ENCODE peak calls at places on chromosomes 11 and 22, in four cellular contexts. One of them, this sample, is unnamed.
A peak's percentile ranks its signal among the peaks of the same experiment; 100 is the strongest.

GRCh38 chr22:37169947-37170688 is 17.9 kb downstream of the C1QTNF6 start:
- DNase-seq in activated T-helper 9 cell treated with anti-CD3 and anti-CD28 coated beads, Interleukin-2, amount 50 U/mL, for 16 hours: no peak
- DNase-seq in central memory CD4-positive, alpha-beta T cell: no peak
- DNase-seq in foreskin fibroblast: no peak
- DNase-seq in this sample: no peak

GRCh38 chr11:82733444-82734119 is at the start of gene FAM181B:
- DNase-seq in central memory CD4-positive, alpha-beta T cell: peak; percentile 19
- DNase-seq in activated T-helper 9 cell treated with anti-CD3 and anti-CD28 coated beads, Interleukin-2, amount 50 U/mL, for 16 hours: no peak
- DNase-seq in foreskin fibroblast: peak; percentile 49
- DNase-seq in this sample: peak; percentile 89

GRCh38 chr11:93444671-93445073 is 98.5 kb downstream of the SMCO4 start:
- DNase-seq in activated T-helper 9 cell treated with anti-CD3 and anti-CD28 coated beads, Interleukin-2, amount 50 U/mL, for 16 hours: peak; percentile 24
- DNase-seq in central memory CD4-positive, alpha-beta T cell: peak; percentile 44
- DNase-seq in foreskin fibroblast: no peak
- DNase-seq in this sample: no peak

GRCh38 chr11:843818-844692 is 1.4 kb downstream of the TSPAN4 start:
- DNase-seq in foreskin fibroblast: peak; percentile 99
- DNase-seq in central memory CD4-positive, alpha-beta T cell: no peak
- DNase-seq in activated T-helper 9 cell treated with anti-CD3 and anti-CD28 coated beads, Interleukin-2, amount 50 U/mL, for 16 hours: no peak
- DNase-seq in this sample: no peak

GRCh38 chr11:62546244-62546936 is at the start of gene AHNAK:
- DNase-seq in foreskin fibroblast: peak; percentile 93
- DNase-seq in activated T-helper 9 cell treated with anti-CD3 and anti-CD28 coated beads, Interleukin-2, amount 50 U/mL, for 16 hours: peak; percentile 62
- DNase-seq in central memory CD4-positive, alpha-beta T cell: peak; percentile 67
- DNase-seq in this sample: peak; percentile 50

GRCh38 chr11:86091566-86091965 is 22.7 kb upstream of the PICALM start:
- DNase-seq in activated T-helper 9 cell treated with anti-CD3 and anti-CD28 coated beads, Interleukin-2, amount 50 U/mL, for 16 hours: no peak
- DNase-seq in central memory CD4-positive, alpha-beta T cell: no peak
- DNase-seq in foreskin fibroblast: peak; percentile 46
- DNase-seq in this sample: peak; percentile 18

GRCh38 chr11:61294717-61295595 is at the start of gene VWCE:
- DNase-seq in central memory CD4-positive, alpha-beta T cell: peak; percentile 41
- DNase-seq in activated T-helper 9 cell treated with anti-CD3 and anti-CD28 coated beads, Interleukin-2, amount 50 U/mL, for 16 hours: peak; percentile 45
- DNase-seq in foreskin fibroblast: peak; percentile 89
- DNase-seq in this sample: peak; percentile 69

GRCh38 chr22:19951351-19951750 is 9.7 kb upstream of the TXNRD2 start:
- DNase-seq in activated T-helper 9 cell treated with anti-CD3 and anti-CD28 coated beads, Interleukin-2, amount 50 U/mL, for 16 hours: no peak
- DNase-seq in central memory CD4-positive, alpha-beta T cell: no peak
- DNase-seq in foreskin fibroblast: no peak
- DNase-seq in this sample: no peak

GRCh38 chr22:37485714-37486223 is 415 bp downstream of the MFNG start:
- DNase-seq in central memory CD4-positive, alpha-beta T cell: peak; percentile 10
- DNase-seq in activated T-helper 9 cell treated with anti-CD3 and anti-CD28 coated beads, Interleukin-2, amount 50 U/mL, for 16 hours: peak; percentile 8
- DNase-seq in foreskin fibroblast: no peak
- DNase-seq in this sample: no peak

This sample was measured in Ammon's horn.